ENCODE peak calls at places on chromosomes 7 and 10, in four cellular contexts. C is sciatic nerve, D is NCI-H1105 treated with DMSO at 0.1 percent for 48 hours, I is LHCN-M2. R is an unnamed sample.

GRCh38 chr7:116355423-116355765 is 144.1 kb upstream of the CAV2 start:
- DNase-seq in I (no peak), C (no peak), D (no peak), R (no peak)

GRCh38 chr10:35640474-35640873 is 1.6 kb downstream of the FZD8 start:
- DNase-seq in C (peak), D (peak), I (peak), R (no peak)

GRCh38 chr10:125633517-125633999 is 49.4 kb downstream of the TEX36 start:
- DNase-seq in I (peak), C (no peak), D (peak), R (peak)

GRCh38 chr7:88169717-88170320 is 50.0 kb downstream of the SRI start:
- DNase-seq in I (peak), C (no peak), D (peak), R (no peak)

GRCh38 chr10:50522908-50523307 is 100.8 kb downstream of the SGMS1 start:
- DNase-seq in I (no peak), D (no peak), C (no peak), R (no peak)

GRCh38 chr7:106065560-106066500 is 46.3 kb downstream of the SYPL1 start:
- DNase-seq in C (no peak), I (peak), D (no peak), R (no peak)

GRCh38 chr10:110487411-110488123 is 10.1 kb upstream of the DUSP5 start:
- DNase-seq in I (no peak), D (no peak), C (no peak), R (peak)

GRCh38 chr7:105826143-105826542 is 50.3 kb downstream of the ATXN7L1 start:
- DNase-seq in I (peak), C (no peak), D (no peak), R (no peak)

GRCh38 chr10:72066318-72067284 is 21.8 kb downstream of the SPOCK2 start:
- DNase-seq in D (no peak), I (no peak), C (no peak), R (no peak)

GRCh38 chr10:77318739-77319138 is 318.9 kb downstream of the KCNMA1 start:
- DNase-seq in C (no peak), I (no peak), D (no peak), R (no peak)

GRCh38 chr10:52668024-52668423 is 104.6 kb downstream of the MBL2 start:
- DNase-seq in D (no peak), C (no peak), I (peak), R (no peak)

GRCh38 chr10:3172081-3172445 is 519 bp downstream of the PITRM1 start:
- DNase-seq in C (no peak), I (peak), D (no peak), R (no peak)

GRCh38 chr7:23290993-23291392 is 8.1 kb upstream of the MALSU1 start:
- DNase-seq in C (no peak), D (no peak), I (no peak), R (no peak)

GRCh38 chr10:33238643-33239042 is 95.8 kb downstream of the NRP1 start:
- DNase-seq in C (no peak), I (peak), D (no peak), R (no peak)

GRCh38 chr7:87369216-87369615 is 23.8 kb downstream of the CROT start:
- DNase-seq in D (no peak), C (no peak), I (no peak), R (no peak)

GRCh38 chr7:2873686-2874551 is 29.8 kb upstream of the GNA12 start:
- DNase-seq in I (peak), C (no peak), D (no peak), R (peak)

GRCh38 chr7:94266278-94266677 is 128.4 kb upstream of the COL1A2 start:
- DNase-seq in I (peak), D (no peak), C (no peak), R (no peak)

GRCh38 chr7:47819054-47819920 is 129.0 kb downstream of the PKD1L1 start:
- DNase-seq in I (peak), D (peak), C (peak), R (peak)

GRCh38 chr7:42573904-42574692 is 337.1 kb upstream of the GLI3 start:
- DNase-seq in I (no peak), D (no peak), C (no peak), R (no peak)

GRCh38 chr10:68330852-68331454 is 911 bp upstream of the HNRNPH3 start:
- DNase-seq in I (peak), C (peak), D (no peak), R (peak)

GRCh38 chr10:49739426-49739825 is 22.7 kb downstream of the OGDHL start:
- DNase-seq in D (no peak), I (no peak), C (no peak), R (no peak)